ENCODE peak calls at places on chromosome 18, in five cellular contexts. One of them, this sample, is unnamed.

GRCh38 chr18:44036500-44036899 is 644.2 kb upstream of the SETBP1 start:
- DNase-seq in A549: no peak
- DNase-seq in GM12878: no peak
- DNase-seq in HepG2: no peak
- DNase-seq in H1: no peak
- DNase-seq in this sample: no peak

GRCh38 chr18:28637897-28638296 is 461.0 kb upstream of the CDH2 start:
- DNase-seq in A549: no peak
- DNase-seq in GM12878: no peak
- DNase-seq in HepG2: no peak
- DNase-seq in H1: no peak
- DNase-seq in this sample: no peak

GRCh38 chr18:60198063-60198462 is 174.5 kb downstream of the MC4R start:
- DNase-seq in A549: no peak
- DNase-seq in GM12878: no peak
- DNase-seq in HepG2: no peak
- DNase-seq in H1: no peak
- DNase-seq in this sample: peak

GRCh38 chr18:27261769-27262549 is 76.9 kb upstream of the CHST9 start:
- DNase-seq in A549: no peak
- DNase-seq in GM12878: no peak
- DNase-seq in HepG2: no peak
- DNase-seq in H1: no peak
- DNase-seq in this sample: no peak

GRCh38 chr18:64037812-64038414 is 68.0 kb downstream of the SERPINB8 start:
- DNase-seq in A549: peak
- DNase-seq in GM12878: no peak
- DNase-seq in HepG2: peak
- DNase-seq in H1: no peak
- DNase-seq in this sample: peak

GRCh38 chr18:7789853-7790552 is 222.9 kb downstream of the PTPRM start:
- DNase-seq in A549: peak
- DNase-seq in GM12878: no peak
- DNase-seq in HepG2: peak
- DNase-seq in H1: peak
- DNase-seq in this sample: no peak

GRCh38 chr18:79795446-79795845 is 2.3 kb upstream of the KCNG2 start:
- DNase-seq in A549: no peak
- DNase-seq in GM12878: no peak
- DNase-seq in HepG2: peak
- DNase-seq in H1: no peak
- DNase-seq in this sample: no peak

GRCh38 chr18:35581555-35582309 is at the start of gene GALNT1:
- DNase-seq in A549: no peak
- DNase-seq in GM12878: no peak
- DNase-seq in HepG2: no peak
- DNase-seq in H1: no peak
- DNase-seq in this sample: peak

GRCh38 chr18:35127201-35127600 is 86.0 kb downstream of the MAPRE2 start:
- DNase-seq in A549: no peak
- DNase-seq in GM12878: no peak
- DNase-seq in HepG2: peak
- DNase-seq in H1: no peak
- DNase-seq in this sample: peak

GRCh38 chr18:5467666-5468065 is 76.1 kb downstream of the EPB41L3 start:
- DNase-seq in A549: no peak
- DNase-seq in GM12878: no peak
- DNase-seq in HepG2: no peak
- DNase-seq in H1: no peak
- DNase-seq in this sample: no peak

GRCh38 chr18:26383454-26384270 is 157.4 kb downstream of the TAF4B start:
- DNase-seq in A549: peak
- DNase-seq in GM12878: peak
- DNase-seq in HepG2: peak
- DNase-seq in H1: no peak
- DNase-seq in this sample: peak

GRCh38 chr18:11518788-11519685 is 90.4 kb upstream of the SLC35G4 start:
- DNase-seq in A549: peak
- DNase-seq in GM12878: no peak
- DNase-seq in HepG2: peak
- DNase-seq in H1: peak
- DNase-seq in this sample: peak

GRCh38 chr18:48581206-48581605 is 42.4 kb downstream of the CTIF start:
- DNase-seq in A549: no peak
- DNase-seq in GM12878: no peak
- DNase-seq in HepG2: no peak
- DNase-seq in H1: no peak
- DNase-seq in this sample: no peak
- TF ChIP-seq KDM1A in A549: no peak
- TF ChIP-seq KDM1A in GM12878: no peak
- TF ChIP-seq KDM1A in HepG2: no peak
- TF ChIP-seq KDM1A in H1: no peak
- TF ChIP-seq KDM1A in this sample: no peak

GRCh38 chr18:2680216-2680792 is 24.8 kb downstream of the SMCHD1 start:
- DNase-seq in A549: no peak
- DNase-seq in GM12878: no peak
- DNase-seq in HepG2: no peak
- DNase-seq in H1: no peak
- DNase-seq in this sample: no peak
- H3K27ac ChIP-seq in A549: no peak
- H3K27ac ChIP-seq in GM12878: no peak
- H3K27ac ChIP-seq in HepG2: no peak
- H3K27ac ChIP-seq in H1: no peak
- H3K27ac ChIP-seq in this sample: no peak

DNA sequence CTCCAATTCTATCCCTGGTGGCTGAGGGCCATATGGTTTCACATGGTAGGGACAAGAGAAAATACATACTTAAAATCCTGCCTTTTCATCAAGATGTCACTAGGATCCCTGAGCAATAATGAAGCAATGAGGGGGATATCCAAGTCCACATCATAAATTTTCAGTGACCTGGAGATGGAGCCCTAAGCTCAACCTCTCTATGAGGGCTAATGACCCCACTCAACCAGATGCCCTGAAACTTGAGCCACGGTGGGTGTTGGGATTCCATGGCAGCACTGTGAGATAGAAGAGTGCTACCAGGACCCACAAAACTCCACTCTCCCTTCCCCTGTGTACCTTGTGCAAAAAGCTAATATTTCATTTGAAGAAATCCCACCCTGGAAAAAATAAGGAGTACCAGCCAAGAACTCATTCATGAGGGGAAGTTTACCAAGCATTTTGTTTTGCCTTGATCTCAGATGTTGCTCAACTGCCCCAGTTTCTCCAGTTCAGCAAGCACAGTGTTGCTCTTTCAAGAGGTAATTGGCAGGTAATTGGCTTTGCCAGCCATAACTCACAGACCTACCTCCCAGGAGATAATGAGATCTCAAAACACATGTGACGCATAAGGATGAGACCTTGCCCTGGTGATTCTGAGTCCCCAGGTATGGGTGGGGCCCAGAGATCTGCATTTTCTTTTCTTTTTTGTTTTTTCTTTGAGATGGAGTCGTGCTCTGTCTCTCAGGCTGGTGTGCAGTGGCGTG is 50.9 kb upstream of the TTC39C start:
- DNase-seq in A549: no peak
- DNase-seq in GM12878: no peak
- DNase-seq in HepG2: peak
- DNase-seq in H1: no peak
- DNase-seq in this sample: no peak
- TF ChIP-seq KDM1A in A549: no peak
- TF ChIP-seq KDM1A in GM12878: no peak
- TF ChIP-seq KDM1A in HepG2: no peak
- TF ChIP-seq KDM1A in H1: no peak
- TF ChIP-seq KDM1A in this sample: no peak

DNA sequence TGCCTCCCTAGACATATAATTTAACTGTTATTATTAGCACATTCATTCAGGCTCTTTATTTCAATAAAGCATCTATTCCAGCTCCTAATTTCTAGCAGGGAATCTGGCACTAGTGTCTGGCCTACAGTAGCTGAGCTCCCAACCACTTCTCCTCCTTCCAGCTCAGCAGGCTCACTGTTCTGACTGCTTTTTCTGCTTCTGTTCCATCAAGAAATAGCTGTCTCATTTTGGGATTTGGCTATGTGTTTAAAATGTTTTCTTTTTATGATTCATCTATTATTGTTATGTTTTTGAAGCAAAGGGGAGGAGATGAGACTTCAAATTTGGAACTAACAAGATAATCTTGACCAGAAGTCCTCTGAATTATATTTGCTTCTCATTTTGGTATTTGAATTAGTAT is 172.7 kb upstream of the SMAD7 start:
- DNase-seq in A549: no peak
- DNase-seq in GM12878: no peak
- DNase-seq in HepG2: no peak
- DNase-seq in H1: no peak
- DNase-seq in this sample: no peak
- H3K27ac ChIP-seq in A549: no peak
- H3K27ac ChIP-seq in GM12878: no peak
- H3K27ac ChIP-seq in HepG2: no peak
- H3K27ac ChIP-seq in H1: no peak
- H3K27ac ChIP-seq in this sample: no peak

DNA sequence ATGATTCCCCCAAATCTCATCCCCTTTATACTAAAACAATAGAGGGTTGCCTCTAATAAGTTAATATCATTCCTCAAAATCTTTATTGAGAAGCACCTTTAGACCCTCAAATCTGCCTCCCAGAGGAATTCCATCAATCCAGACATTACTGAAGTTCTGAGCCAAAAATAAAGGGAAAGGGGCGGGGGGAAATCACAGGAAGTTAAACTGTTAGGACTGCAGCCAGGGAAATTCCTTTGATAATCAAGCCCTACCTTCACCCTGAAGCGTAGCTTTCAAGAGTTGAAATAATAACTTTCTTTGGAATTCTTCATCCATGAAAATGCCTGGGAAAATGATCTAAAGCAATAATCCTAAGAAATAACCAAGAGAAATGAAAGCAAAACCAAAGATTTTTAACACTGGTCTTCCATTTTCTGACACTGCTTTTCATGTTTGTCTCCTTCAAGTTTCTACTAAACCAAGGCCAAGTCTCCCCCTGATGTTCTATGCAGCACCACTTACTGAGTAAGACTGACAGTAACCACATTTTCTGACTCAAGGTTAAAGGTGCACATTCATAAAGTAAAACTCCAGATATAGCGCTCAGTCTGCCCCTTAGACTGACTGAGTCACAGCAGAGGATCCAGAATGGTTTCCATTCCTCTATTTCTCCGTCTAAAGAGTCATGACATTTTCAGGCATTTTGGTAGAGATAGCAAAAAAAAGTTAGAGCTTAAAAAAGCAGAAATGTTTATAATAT is 78.2 kb downstream of the TCF4 start:
- DNase-seq in A549: no peak
- DNase-seq in GM12878: peak
- DNase-seq in HepG2: no peak
- DNase-seq in H1: no peak
- DNase-seq in this sample: peak
- TF ChIP-seq KDM1A in A549: no peak
- TF ChIP-seq KDM1A in GM12878: no peak
- TF ChIP-seq KDM1A in HepG2: no peak
- TF ChIP-seq KDM1A in H1: no peak
- TF ChIP-seq KDM1A in this sample: no peak

GRCh38 chr18:10124071-10124470 is 210.3 kb downstream of the VAPA start:
- DNase-seq in A549: no peak
- DNase-seq in GM12878: no peak
- DNase-seq in HepG2: no peak
- DNase-seq in H1: no peak
- DNase-seq in this sample: no peak
- H3K27ac ChIP-seq in A549: no peak
- H3K27ac ChIP-seq in GM12878: no peak
- H3K27ac ChIP-seq in HepG2: no peak
- H3K27ac ChIP-seq in H1: no peak
- H3K27ac ChIP-seq in this sample: no peak

GRCh38 chr18:30081122-30081521 is 961.4 kb downstream of the DSC3 start:
- DNase-seq in A549: no peak
- DNase-seq in GM12878: no peak
- DNase-seq in HepG2: no peak
- DNase-seq in H1: no peak
- DNase-seq in this sample: no peak
- TF ChIP-seq KDM1A in A549: no peak
- TF ChIP-seq KDM1A in GM12878: no peak
- TF ChIP-seq KDM1A in HepG2: no peak
- TF ChIP-seq KDM1A in H1: no peak
- TF ChIP-seq KDM1A in this sample: no peak

GRCh38 chr18:48673456-48674197 is 134.8 kb downstream of the CTIF start:
- DNase-seq in A549: no peak
- DNase-seq in GM12878: no peak
- DNase-seq in HepG2: no peak
- DNase-seq in H1: no peak
- DNase-seq in this sample: no peak
- H3K27ac ChIP-seq in A549: no peak
- H3K27ac ChIP-seq in GM12878: no peak
- H3K27ac ChIP-seq in HepG2: no peak
- H3K27ac ChIP-seq in H1: no peak
- H3K27ac ChIP-seq in this sample: no peak

This sample was measured in K562.